ENCODE peak calls at places on chromosome 21, in five cellular contexts. T, M, V, B and X are unnamed samples.

GRCh38 chr21:29499229-29499628 is 200.5 kb downstream of the BACH1 start:
- DNase-seq in T (no peak), M (no peak), V (no peak), B (no peak), X (no peak)

GRCh38 chr21:45828580-45829565 is 152.7 kb upstream of the COL6A1 start:
- DNase-seq in T (no peak), M (no peak), V (peak; percentile 2), B (no peak), X (no peak)

GRCh38 chr21:14591882-14592281 is 45.8 kb upstream of the SAMSN1 start:
- DNase-seq in T (peak; percentile 86), M (no peak), V (no peak), B (no peak), X (no peak)

GRCh38 chr21:34878501-34878900 is 170.6 kb downstream of the RUNX1 start:
- DNase-seq in T (no peak), M (no peak), V (no peak), B (peak; percentile 35), X (no peak)

GRCh38 chr21:14229399-14229798 is 13.4 kb downstream of the RBM11 start:
- DNase-seq in T (no peak), M (no peak), V (no peak), B (no peak), X (no peak)

GRCh38 chr21:34200288-34200905 is 127.0 kb downstream of the MRPS6 start:
- DNase-seq in T (peak; percentile 82), M (no peak), V (no peak), B (no peak), X (no peak)

GRCh38 chr21:46368533-46369285 is 44.8 kb downstream of the PCNT start:
- DNase-seq in T (no peak), M (no peak), V (no peak), B (no peak), X (no peak)

GRCh38 chr21:37855568-37856391 is 60.5 kb downstream of the KCNJ6 start:
- DNase-seq in T (peak; percentile 49), M (peak; percentile 89), V (peak; percentile 61), B (no peak), X (no peak)

GRCh38 chr21:34517491-34518245 is 5.7 kb upstream of the KCNE1 start:
- DNase-seq in T (no peak), M (no peak), V (no peak), B (no peak), X (no peak)

GRCh38 chr21:33641339-33642026 is at the start of gene CRYZL1:
- DNase-seq in T (peak; percentile 100), M (peak; percentile 99), V (peak; percentile 100), B (peak; percentile 100), X (peak; percentile 99)

GRCh38 chr21:38258803-38259485 is 2.2 kb downstream of the KCNJ15 start:
- DNase-seq in T (peak; percentile 95), M (peak; percentile 98), V (no peak), B (no peak), X (no peak)

GRCh38 chr21:35573472-35574389 is 486.6 kb downstream of the SETD4 start:
- DNase-seq in T (peak; percentile 66), M (peak; percentile 69), V (no peak), B (no peak), X (no peak)

GRCh38 chr21:33362044-33362555 is 37.3 kb downstream of the IFNAR1 start:
- DNase-seq in T (no peak), M (no peak), V (no peak), B (peak; percentile 56), X (peak; percentile 28)

GRCh38 chr21:39489380-39489924 is 37.7 kb downstream of the SH3BGR start:
- DNase-seq in T (no peak), M (no peak), V (no peak), B (no peak), X (no peak)

GRCh38 chr21:29296452-29296851 is 2.3 kb upstream of the BACH1 start:
- DNase-seq in T (no peak), M (no peak), V (no peak), B (no peak), X (no peak)

GRCh38 chr21:15057290-15057689 is 7.5 kb downstream of the NRIP1 start:
- DNase-seq in T (no peak), M (no peak), V (no peak), B (peak; percentile 46), X (no peak)

GRCh38 chr21:43598416-43599120 is 60.7 kb downstream of the HSF2BP start:
- DNase-seq in T (peak; percentile 82), M (peak; percentile 87), V (no peak), B (no peak), X (no peak)

GRCh38 chr21:38843806-38844479 is 38.2 kb downstream of the ETS2 start:
- DNase-seq in T (peak; percentile 76), M (peak; percentile 86), V (no peak), B (no peak), X (no peak)

GRCh38 chr21:33899199-33899598 is 16.4 kb downstream of the ATP5PO start:
- DNase-seq in T (no peak), M (peak; percentile 48), V (no peak), B (no peak), X (no peak)

GRCh38 chr21:20996421-20997307 is 1.5 kb upstream of the NCAM2 start:
- DNase-seq in T (peak; percentile 42), M (peak; percentile 16), V (no peak), B (no peak), X (no peak)

GRCh38 chr21:26389971-26390641 is 183.0 kb downstream of the CYYR1 start:
- DNase-seq in T (peak; percentile 10), M (peak; percentile 21), V (peak; percentile 26), B (no peak), X (no peak)

GRCh38 chr21:15839026-15839425 is 109.2 kb downstream of the USP25 start:
- DNase-seq in T (no peak), M (no peak), V (no peak), B (no peak), X (no peak)

GRCh38 chr21:46613391-46613790 is 8.5 kb upstream of the S100B start:
- DNase-seq in T (no peak), M (no peak), V (no peak), B (no peak), X (no peak)

GRCh38 chr21:33198346-33199135 is 31.2 kb upstream of the IFNAR2 start:
- DNase-seq in T (peak; percentile 67), M (peak; percentile 63), V (no peak), B (peak; percentile 35), X (no peak)

GRCh38 chr21:33023574-33024277 is 2.0 kb upstream of the OLIG2 start:
- DNase-seq in T (no peak), M (no peak), V (no peak), B (no peak), X (no peak)

GRCh38 chr21:38352536-38353219 is 95.9 kb downstream of the KCNJ15 start:
- DNase-seq in T (peak; percentile 80), M (peak; percentile 76), V (no peak), B (peak; percentile 59), X (peak; percentile 8)

GRCh38 chr21:46182548-46183336 is 1.5 kb downstream of the SPATC1L start:
- DNase-seq in T (no peak), M (no peak), V (no peak), B (no peak), X (no peak)

GRCh38 chr21:46159841-46160562 is 4.6 kb upstream of the FTCD start:
- DNase-seq in T (no peak), M (no peak), V (no peak), B (no peak), X (no peak)

GRCh38 chr21:39104911-39105310 is 78.3 kb downstream of the PSMG1 start:
- DNase-seq in T (no peak), M (no peak), V (no peak), B (no peak), X (no peak)

GRCh38 chr21:30880914-30881313 is 466 bp downstream of the KRTAP11-1 start:
- DNase-seq in T (no peak), M (no peak), V (no peak), B (no peak), X (no peak)
- TF ChIP-seq CTCF in T (no peak), M (no peak), V (no peak), B (no peak), X (no peak)

GRCh38 chr21:44667612-44668011 is 885 bp upstream of the KRTAP12-2 start:
- DNase-seq in T (no peak), M (no peak), V (no peak), B (no peak), X (no peak)

GRCh38 chr21:44666401-44667320 is at the start of gene KRTAP12-2:
- DNase-seq in T (no peak), M (no peak), V (no peak), B (no peak), X (peak; percentile 55)

GRCh38 chr21:44671911-44672310 is 5.2 kb upstream of the KRTAP12-2 start:
- DNase-seq in T (no peak), M (no peak), V (no peak), B (no peak), X (no peak)

GRCh38 chr21:44670642-44671432 is 4.1 kb upstream of the KRTAP12-2 start:
- DNase-seq in T (no peak), M (no peak), V (no peak), B (no peak), X (no peak)
- H3K4me3 ChIP-seq in T (no peak overlapping the region), M (no peak overlapping the region), V (no peak overlapping the region), B (no peak overlapping the region), X (no peak overlapping the region)

DNA sequence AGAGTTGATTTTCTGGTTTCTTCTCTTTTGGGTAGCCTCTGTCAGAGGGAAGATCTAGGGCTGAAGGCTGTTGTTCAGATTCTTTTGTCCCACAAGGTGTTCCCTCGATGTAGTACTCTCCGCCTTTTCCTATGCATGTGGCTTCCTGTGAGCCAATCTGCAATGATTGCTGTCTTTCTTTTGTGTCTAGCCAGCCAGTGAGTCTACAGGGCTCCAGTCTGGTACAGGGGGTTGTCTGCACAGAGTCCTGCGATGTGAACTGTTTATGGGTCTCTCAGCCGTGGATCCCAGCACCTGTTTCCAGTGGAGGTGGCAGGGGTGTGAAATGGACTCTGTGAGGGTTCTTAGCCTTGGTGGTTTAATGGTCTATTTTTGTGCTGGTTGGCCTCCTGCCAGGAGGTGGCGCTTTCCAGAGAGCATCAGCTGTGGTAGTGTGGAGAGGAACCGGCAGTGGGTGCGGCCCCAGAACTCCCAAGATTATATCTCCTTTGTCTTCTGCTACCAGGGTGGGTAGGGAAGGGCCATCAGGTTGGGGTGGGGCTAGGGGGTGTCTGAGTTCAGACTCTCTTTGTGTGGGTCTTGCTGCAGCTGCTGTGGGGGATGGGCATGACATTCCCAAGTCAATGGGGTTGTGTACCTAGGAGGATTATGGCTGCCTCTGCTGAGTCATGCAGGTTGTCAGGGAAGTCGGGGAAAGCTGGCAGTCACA is 81.3 kb upstream of the C21orf91 start:
- DNase-seq in T (no peak), M (no peak), V (no peak), B (no peak), X (no peak)
- TF ChIP-seq CTCF in T (no peak), M (no peak), V (no peak), B (no peak), X (no peak)

DNA sequence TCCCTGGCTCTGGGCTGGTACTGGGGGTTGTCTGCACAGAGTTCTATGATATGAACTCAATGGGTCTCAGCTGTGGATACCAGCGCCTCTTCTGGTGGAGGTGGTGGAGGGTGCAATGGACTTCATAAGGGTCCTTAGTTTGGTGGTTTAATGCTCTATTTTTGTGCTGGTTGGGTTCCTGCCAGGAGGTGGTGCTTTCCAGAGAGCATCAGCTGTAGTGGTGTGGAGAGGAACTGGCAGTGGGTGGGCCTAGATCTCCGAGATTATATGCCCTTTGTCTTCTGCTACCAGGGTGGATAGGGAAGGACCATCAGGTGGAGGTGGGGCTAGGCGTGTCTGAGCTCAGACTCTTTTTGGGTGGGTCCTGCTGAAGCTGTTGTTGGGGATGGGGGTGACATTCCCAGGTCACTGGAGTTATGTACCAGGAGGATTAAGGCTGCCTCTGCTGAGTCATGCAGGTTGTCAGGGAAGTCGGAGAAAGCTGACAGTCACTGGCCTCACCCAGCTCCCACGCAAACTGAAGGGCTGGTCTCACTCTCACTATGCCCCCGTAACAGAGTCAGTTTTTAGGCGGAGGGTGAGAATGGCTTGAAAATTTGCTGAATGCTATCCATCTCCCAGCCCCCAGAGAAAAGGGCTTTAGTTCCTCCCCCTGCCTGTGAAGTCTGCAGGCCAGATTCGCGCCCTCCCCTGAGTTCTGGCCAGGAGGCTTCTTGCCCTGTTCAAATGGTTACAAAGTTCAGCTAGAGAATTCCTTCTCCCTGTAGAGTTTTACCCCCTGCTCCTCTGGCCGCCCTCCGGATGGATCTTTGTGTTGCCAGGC is 902.9 kb downstream of the LTN1 start:
- DNase-seq in T (no peak), M (no peak), V (no peak), B (no peak), X (no peak)
- H3K4me3 ChIP-seq in T (peak overlapping the region; percentile 13), M (no peak overlapping the region), V (no peak overlapping the region), B (no peak overlapping the region), X (no peak overlapping the region)